ENCODE peak calls at places on chromosomes 6 and 20, in nine cellular contexts. One of them, this sample, is unnamed.

GRCh38 chr20:32527052-32527446 is 58.1 kb downstream of the NOL4L start:
- DNase-seq in sigmoid colon: no peak
- DNase-seq in transverse colon: no peak
- DNase-seq in endothelial cell of umbilical vein: no peak
- DNase-seq in GM12878: no peak
- DNase-seq in esophagus muscularis mucosa: no peak
- DNase-seq in upper lobe of left lung: no peak
- DNase-seq in spleen: no peak
- DNase-seq in prostate gland: no peak
- DNase-seq in this sample: no peak

GRCh38 chr20:5809495-5809894 is 59.3 kb downstream of the SHLD1 start:
- DNase-seq in prostate gland: no peak
- DNase-seq in GM12878: no peak
- DNase-seq in sigmoid colon: no peak
- DNase-seq in esophagus muscularis mucosa: no peak
- DNase-seq in spleen: no peak
- DNase-seq in endothelial cell of umbilical vein: no peak
- DNase-seq in upper lobe of left lung: no peak
- DNase-seq in transverse colon: no peak
- DNase-seq in this sample: no peak

GRCh38 chr20:32302507-32302872 is 25.0 kb downstream of the KIF3B start:
- DNase-seq in upper lobe of left lung: no peak
- DNase-seq in sigmoid colon: no peak
- DNase-seq in transverse colon: no peak
- DNase-seq in prostate gland: no peak
- DNase-seq in endothelial cell of umbilical vein: no peak
- DNase-seq in esophagus muscularis mucosa: no peak
- DNase-seq in spleen: peak
- DNase-seq in GM12878: no peak
- DNase-seq in this sample: no peak

GRCh38 chr20:8227293-8227692 is 95.2 kb downstream of the PLCB1 start:
- DNase-seq in esophagus muscularis mucosa: no peak
- DNase-seq in sigmoid colon: no peak
- DNase-seq in transverse colon: no peak
- DNase-seq in prostate gland: no peak
- DNase-seq in spleen: no peak
- DNase-seq in endothelial cell of umbilical vein: no peak
- DNase-seq in upper lobe of left lung: no peak
- DNase-seq in GM12878: no peak
- DNase-seq in this sample: no peak

GRCh38 chr6:163354779-163355431 is 59.6 kb upstream of the QKI start:
- DNase-seq in transverse colon: no peak
- DNase-seq in GM12878: peak
- DNase-seq in spleen: no peak
- DNase-seq in upper lobe of left lung: no peak
- DNase-seq in prostate gland: no peak
- DNase-seq in sigmoid colon: no peak
- DNase-seq in esophagus muscularis mucosa: no peak
- DNase-seq in endothelial cell of umbilical vein: peak
- DNase-seq in this sample: no peak

GRCh38 chr6:151497935-151498726 is 4.3 kb downstream of the CCDC170 start:
- DNase-seq in sigmoid colon: no peak
- DNase-seq in upper lobe of left lung: no peak
- DNase-seq in transverse colon: no peak
- DNase-seq in endothelial cell of umbilical vein: no peak
- DNase-seq in spleen: no peak
- DNase-seq in prostate gland: no peak
- DNase-seq in esophagus muscularis mucosa: no peak
- DNase-seq in GM12878: no peak
- DNase-seq in this sample: no peak

GRCh38 chr20:23146857-23147256 is 60.7 kb upstream of the CD93 start:
- DNase-seq in GM12878: no peak
- DNase-seq in upper lobe of left lung: no peak
- DNase-seq in prostate gland: no peak
- DNase-seq in esophagus muscularis mucosa: no peak
- DNase-seq in endothelial cell of umbilical vein: no peak
- DNase-seq in sigmoid colon: no peak
- DNase-seq in transverse colon: no peak
- DNase-seq in spleen: no peak
- DNase-seq in this sample: no peak

GRCh38 chr6:81396916-81397315 is 355.6 kb downstream of the TENT5A start:
- DNase-seq in upper lobe of left lung: no peak
- DNase-seq in esophagus muscularis mucosa: no peak
- DNase-seq in endothelial cell of umbilical vein: no peak
- DNase-seq in spleen: no peak
- DNase-seq in prostate gland: no peak
- DNase-seq in sigmoid colon: no peak
- DNase-seq in GM12878: no peak
- DNase-seq in transverse colon: no peak
- DNase-seq in this sample: no peak

GRCh38 chr6:139981810-139982550 is 607.5 kb upstream of the CITED2 start:
- DNase-seq in esophagus muscularis mucosa: no peak
- DNase-seq in transverse colon: peak
- DNase-seq in prostate gland: peak
- DNase-seq in upper lobe of left lung: no peak
- DNase-seq in spleen: no peak
- DNase-seq in sigmoid colon: no peak
- DNase-seq in GM12878: no peak
- DNase-seq in endothelial cell of umbilical vein: peak
- DNase-seq in this sample: no peak

GRCh38 chr20:23484081-23484480 is 6.8 kb upstream of the CST8 start:
- DNase-seq in upper lobe of left lung: no peak
- DNase-seq in esophagus muscularis mucosa: no peak
- DNase-seq in GM12878: no peak
- DNase-seq in sigmoid colon: no peak
- DNase-seq in prostate gland: no peak
- DNase-seq in transverse colon: no peak
- DNase-seq in spleen: no peak
- DNase-seq in endothelial cell of umbilical vein: no peak
- DNase-seq in this sample: no peak

GRCh38 chr6:168102093-168102985 is 23.3 kb upstream of the FRMD1 start:
- DNase-seq in spleen: no peak
- DNase-seq in esophagus muscularis mucosa: no peak
- DNase-seq in endothelial cell of umbilical vein: no peak
- DNase-seq in transverse colon: peak
- DNase-seq in sigmoid colon: no peak
- DNase-seq in GM12878: no peak
- DNase-seq in upper lobe of left lung: no peak
- DNase-seq in prostate gland: peak
- DNase-seq in this sample: no peak

GRCh38 chr6:45741437-45742166 is 274.1 kb downstream of the CLIC5 start:
- DNase-seq in esophagus muscularis mucosa: peak
- DNase-seq in endothelial cell of umbilical vein: no peak
- DNase-seq in spleen: no peak
- DNase-seq in prostate gland: no peak
- DNase-seq in upper lobe of left lung: peak
- DNase-seq in sigmoid colon: no peak
- DNase-seq in GM12878: peak
- DNase-seq in transverse colon: peak
- DNase-seq in this sample: no peak

GRCh38 chr6:15615837-15616236 is 47.0 kb downstream of the DTNBP1 start:
- DNase-seq in endothelial cell of umbilical vein: no peak
- DNase-seq in prostate gland: no peak
- DNase-seq in sigmoid colon: no peak
- DNase-seq in transverse colon: no peak
- DNase-seq in upper lobe of left lung: no peak
- DNase-seq in esophagus muscularis mucosa: no peak
- DNase-seq in GM12878: no peak
- DNase-seq in spleen: no peak
- DNase-seq in this sample: no peak

GRCh38 chr6:150072201-150072600 is 3.3 kb upstream of the ULBP3 start:
- DNase-seq in prostate gland: peak
- DNase-seq in esophagus muscularis mucosa: no peak
- DNase-seq in endothelial cell of umbilical vein: no peak
- DNase-seq in upper lobe of left lung: peak
- DNase-seq in sigmoid colon: no peak
- DNase-seq in GM12878: no peak
- DNase-seq in transverse colon: peak
- DNase-seq in spleen: peak
- DNase-seq in this sample: no peak

DNA sequence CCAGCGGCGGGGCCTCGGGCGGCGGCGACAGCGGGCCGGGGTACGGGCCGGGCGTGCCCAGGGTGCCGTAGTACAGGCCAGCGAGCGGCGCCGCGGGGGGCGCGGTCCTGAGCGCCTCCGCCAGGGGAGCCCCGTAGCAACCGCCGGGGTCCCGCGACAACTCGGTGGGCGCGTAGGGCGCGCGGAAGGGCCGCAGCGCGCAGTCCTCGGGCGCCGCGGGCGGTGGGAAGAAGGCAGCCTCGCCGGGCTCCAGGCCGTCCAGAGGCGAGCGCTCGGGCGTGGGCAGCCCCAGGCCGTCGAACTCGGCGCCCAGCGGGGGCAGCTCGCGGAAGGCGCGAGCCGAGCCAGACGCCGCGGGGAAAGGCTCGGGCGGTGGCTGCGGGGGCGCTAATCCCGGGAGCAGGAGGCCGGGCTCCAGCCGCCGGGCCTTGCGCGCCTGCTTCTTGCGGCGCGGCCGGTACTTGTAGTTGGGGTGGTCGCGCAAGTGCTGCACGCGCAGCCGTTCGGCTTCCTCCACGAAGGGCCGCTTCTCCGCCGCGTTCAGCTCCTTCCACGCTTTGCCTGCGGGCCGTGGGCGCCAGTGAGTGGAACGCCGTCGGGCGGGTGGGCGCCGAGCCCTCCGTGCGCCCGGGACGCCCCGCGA is 916 bp downstream of the SOX18 start:
- DNase-seq in transverse colon: no peak
- DNase-seq in prostate gland: no peak
- DNase-seq in spleen: no peak
- DNase-seq in endothelial cell of umbilical vein: no peak
- DNase-seq in esophagus muscularis mucosa: no peak
- DNase-seq in GM12878: no peak
- DNase-seq in upper lobe of left lung: peak
- DNase-seq in sigmoid colon: no peak
- DNase-seq in this sample: no peak
- H3K4me3 ChIP-seq in transverse colon: peak
- H3K4me3 ChIP-seq in prostate gland: peak
- H3K4me3 ChIP-seq in spleen: peak
- H3K4me3 ChIP-seq in endothelial cell of umbilical vein: peak
- H3K4me3 ChIP-seq in esophagus muscularis mucosa: peak
- H3K4me3 ChIP-seq in GM12878: no peak
- H3K4me3 ChIP-seq in upper lobe of left lung: peak
- H3K4me3 ChIP-seq in sigmoid colon: peak
- H3K4me3 ChIP-seq in this sample: peak

GRCh38 chr6:3825331-3825831 is 23.8 kb upstream of the FAM50B start:
- DNase-seq in esophagus muscularis mucosa: no peak
- DNase-seq in GM12878: no peak
- DNase-seq in sigmoid colon: peak
- DNase-seq in upper lobe of left lung: peak
- DNase-seq in transverse colon: no peak
- DNase-seq in prostate gland: peak
- DNase-seq in spleen: no peak
- DNase-seq in endothelial cell of umbilical vein: peak
- DNase-seq in this sample: no peak
- TF ChIP-seq POLR2AphosphoS5 in esophagus muscularis mucosa: peak
- TF ChIP-seq POLR2AphosphoS5 in GM12878: no peak
- TF ChIP-seq POLR2AphosphoS5 in sigmoid colon: no peak
- TF ChIP-seq POLR2AphosphoS5 in upper lobe of left lung: no peak
- TF ChIP-seq POLR2AphosphoS5 in transverse colon: no peak
- TF ChIP-seq POLR2AphosphoS5 in prostate gland: no peak
- TF ChIP-seq POLR2AphosphoS5 in spleen: no peak
- TF ChIP-seq POLR2AphosphoS5 in endothelial cell of umbilical vein: no peak
- TF ChIP-seq POLR2AphosphoS5 in this sample: no peak

DNA sequence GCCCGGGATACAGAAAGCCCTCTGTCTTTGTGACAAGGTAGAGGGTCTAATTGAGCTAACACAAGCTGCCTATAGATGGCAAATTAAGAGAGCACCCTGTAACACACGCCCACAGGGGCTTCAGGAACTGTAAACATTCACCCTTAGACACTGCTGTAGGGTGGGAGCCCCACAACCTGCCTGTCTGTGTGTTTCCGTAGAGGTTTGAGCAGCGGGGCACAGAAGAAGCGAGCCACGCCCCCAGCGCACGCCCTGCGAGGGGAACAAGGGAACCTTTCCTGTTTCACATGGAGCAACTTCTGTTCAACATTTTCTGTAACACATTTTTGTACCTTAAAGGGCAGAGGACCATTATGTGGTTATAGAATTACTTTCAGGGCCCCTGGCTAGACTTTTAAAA is 231.7 kb upstream of the EXOC2 start:
- DNase-seq in esophagus muscularis mucosa: peak
- DNase-seq in transverse colon: no peak
- DNase-seq in spleen: no peak
- DNase-seq in GM12878: no peak
- DNase-seq in prostate gland: no peak
- DNase-seq in sigmoid colon: no peak
- DNase-seq in endothelial cell of umbilical vein: no peak
- DNase-seq in upper lobe of left lung: peak
- DNase-seq in this sample: peak
- H3K4me3 ChIP-seq in esophagus muscularis mucosa: no peak
- H3K4me3 ChIP-seq in transverse colon: no peak
- H3K4me3 ChIP-seq in spleen: no peak
- H3K4me3 ChIP-seq in GM12878: no peak
- H3K4me3 ChIP-seq in prostate gland: no peak
- H3K4me3 ChIP-seq in sigmoid colon: no peak
- H3K4me3 ChIP-seq in endothelial cell of umbilical vein: no peak
- H3K4me3 ChIP-seq in upper lobe of left lung: no peak
- H3K4me3 ChIP-seq in this sample: no peak

GRCh38 chr20:41125530-41126457 is 11.5 kb upstream of the PLCG1 start:
- DNase-seq in sigmoid colon: no peak
- DNase-seq in esophagus muscularis mucosa: no peak
- DNase-seq in transverse colon: no peak
- DNase-seq in endothelial cell of umbilical vein: no peak
- DNase-seq in prostate gland: no peak
- DNase-seq in spleen: no peak
- DNase-seq in GM12878: no peak
- DNase-seq in upper lobe of left lung: no peak
- DNase-seq in this sample: no peak
- TF ChIP-seq POLR2AphosphoS5 in sigmoid colon: peak
- TF ChIP-seq POLR2AphosphoS5 in esophagus muscularis mucosa: no peak
- TF ChIP-seq POLR2AphosphoS5 in transverse colon: no peak
- TF ChIP-seq POLR2AphosphoS5 in endothelial cell of umbilical vein: no peak
- TF ChIP-seq POLR2AphosphoS5 in prostate gland: no peak
- TF ChIP-seq POLR2AphosphoS5 in spleen: no peak
- TF ChIP-seq POLR2AphosphoS5 in GM12878: peak
- TF ChIP-seq POLR2AphosphoS5 in upper lobe of left lung: no peak
- TF ChIP-seq POLR2AphosphoS5 in this sample: no peak

GRCh38 chr6:56692586-56693245 is 50.0 kb upstream of the DST start:
- DNase-seq in esophagus muscularis mucosa: no peak
- DNase-seq in endothelial cell of umbilical vein: no peak
- DNase-seq in sigmoid colon: no peak
- DNase-seq in spleen: no peak
- DNase-seq in prostate gland: no peak
- DNase-seq in transverse colon: no peak
- DNase-seq in upper lobe of left lung: no peak
- DNase-seq in GM12878: no peak
- DNase-seq in this sample: no peak
- H3K4me3 ChIP-seq in esophagus muscularis mucosa: peak
- H3K4me3 ChIP-seq in endothelial cell of umbilical vein: no peak
- H3K4me3 ChIP-seq in sigmoid colon: peak
- H3K4me3 ChIP-seq in spleen: peak
- H3K4me3 ChIP-seq in prostate gland: no peak
- H3K4me3 ChIP-seq in transverse colon: peak
- H3K4me3 ChIP-seq in upper lobe of left lung: peak
- H3K4me3 ChIP-seq in GM12878: no peak
- H3K4me3 ChIP-seq in this sample: peak

GRCh38 chr20:9330151-9330550 is 184.2 kb upstream of the LAMP5 start:
- DNase-seq in endothelial cell of umbilical vein: no peak
- DNase-seq in spleen: no peak
- DNase-seq in esophagus muscularis mucosa: no peak
- DNase-seq in transverse colon: peak
- DNase-seq in sigmoid colon: no peak
- DNase-seq in GM12878: no peak
- DNase-seq in prostate gland: no peak
- DNase-seq in upper lobe of left lung: no peak
- DNase-seq in this sample: no peak
- TF ChIP-seq POLR2AphosphoS5 in endothelial cell of umbilical vein: no peak
- TF ChIP-seq POLR2AphosphoS5 in spleen: no peak
- TF ChIP-seq POLR2AphosphoS5 in esophagus muscularis mucosa: no peak
- TF ChIP-seq POLR2AphosphoS5 in transverse colon: no peak
- TF ChIP-seq POLR2AphosphoS5 in sigmoid colon: no peak
- TF ChIP-seq POLR2AphosphoS5 in GM12878: no peak
- TF ChIP-seq POLR2AphosphoS5 in prostate gland: no peak
- TF ChIP-seq POLR2AphosphoS5 in upper lobe of left lung: no peak
- TF ChIP-seq POLR2AphosphoS5 in this sample: no peak